ENCODE peak calls at places on chromosomes 12 and 14, in four cellular contexts. A is tibial nerve, B is body of pancreas, M is tibial artery. G is an unnamed sample.
A peak's percentile ranks its signal among the peaks of the same experiment; 100 is the strongest.

GRCh38 chr12:6273931-6274687 is 36.4 kb upstream of the PLEKHG6 start:
- DNase-seq in A (no peak), B (no peak), M (no peak), G (no peak)

GRCh38 chr14:79705126-79705894 is 506.0 kb downstream of the DIO2 start:
- DNase-seq in A (no peak), B (no peak), M (no peak), G (no peak)

GRCh38 chr12:23686095-23686494 is 263.4 kb downstream of the SOX5 start:
- DNase-seq in A (no peak), B (no peak), M (no peak), G (no peak)

GRCh38 chr12:27083861-27084271 is 1.5 kb upstream of the C12orf71 start:
- DNase-seq in A (no peak), B (no peak), M (peak; percentile 25), G (peak; percentile 59)

GRCh38 chr12:20101046-20101445 is 267.3 kb upstream of the PDE3A start:
- DNase-seq in A (no peak), B (no peak), M (peak; percentile 36), G (no peak)

GRCh38 chr12:6937481-6938352 is 5.9 kb upstream of the RNU7-1 start:
- DNase-seq in A (peak; percentile 78), B (peak; percentile 96), M (peak; percentile 90), G (peak; percentile 93)

GRCh38 chr14:77124345-77125274 is 17.0 kb downstream of the ZDHHC22 start:
- DNase-seq in A (peak; percentile 18), B (peak; percentile 48), M (no peak), G (peak; percentile 66)

GRCh38 chr12:14564336-14564959 is 3.2 kb downstream of the PLBD1 start:
- DNase-seq in A (no peak), B (no peak), M (no peak), G (no peak)

GRCh38 chr14:96417254-96417653 is 25.3 kb downstream of the AK7 start:
- DNase-seq in A (no peak), B (no peak), M (no peak), G (no peak)

GRCh38 chr12:49798248-49798647 is 30.0 kb downstream of the NCKAP5L start:
- DNase-seq in A (no peak), B (no peak), M (no peak), G (no peak)
- H3K4me3 ChIP-seq in A (no peak overlapping the region), B (no peak overlapping the region), M (no peak overlapping the region), G (no peak overlapping the region)

DNA sequence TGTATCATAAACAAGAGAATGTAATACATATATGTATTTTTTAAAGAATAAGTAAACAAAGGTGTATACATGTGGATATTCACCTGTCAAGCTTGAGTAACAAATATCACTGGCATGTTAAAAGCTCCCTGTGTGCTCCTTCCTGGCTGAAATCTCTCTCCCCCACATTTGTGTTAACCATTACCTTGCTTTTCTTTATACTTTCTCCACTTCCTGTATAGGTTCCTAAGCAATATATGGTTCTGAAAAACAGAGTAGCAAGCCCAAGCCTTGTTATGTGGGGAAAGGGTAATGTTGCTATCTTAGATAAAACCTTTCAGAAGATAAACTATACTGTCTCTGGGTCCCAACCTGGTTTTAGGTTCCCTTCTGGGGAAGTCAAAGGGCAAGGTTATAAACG is 32.3 kb upstream of the TBC1D30 start:
- DNase-seq in A (no peak), B (no peak), M (no peak), G (no peak)
- TF ChIP-seq CTCF in A (no peak), B (no peak), M (no peak), G (no peak)

DNA sequence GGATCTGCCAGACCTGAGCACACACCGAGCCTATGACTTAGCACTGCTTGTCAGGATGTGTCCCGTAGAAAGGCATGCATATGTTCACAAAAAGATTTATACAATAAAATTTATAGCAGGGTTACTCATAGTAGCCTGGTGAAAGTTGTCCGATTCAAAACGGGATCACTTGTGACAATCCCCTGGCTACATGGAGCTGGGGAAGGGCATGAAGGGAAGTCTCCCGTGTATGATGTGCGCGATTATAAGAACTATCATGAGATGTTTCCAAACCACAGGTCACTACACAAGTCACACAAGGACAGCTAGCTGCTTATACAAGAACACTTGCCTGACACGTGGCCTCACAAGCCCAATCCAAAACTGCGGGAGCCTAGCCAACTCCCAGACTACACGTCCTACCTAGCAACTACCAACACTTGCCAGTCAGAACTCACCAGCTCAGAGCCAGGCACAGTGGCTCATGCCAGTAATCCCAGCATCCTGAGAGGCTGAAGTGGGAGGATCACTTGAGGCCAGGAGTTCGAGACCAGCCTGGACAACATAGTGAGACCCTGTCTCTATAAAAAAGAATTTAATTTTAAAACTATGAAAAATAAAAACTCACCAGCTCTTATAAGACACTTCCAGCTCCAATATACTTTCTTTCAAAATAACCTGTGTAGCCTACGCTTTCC is 7.5 kb upstream of the CDCA4 start:
- DNase-seq in A (no peak), B (no peak), M (no peak), G (no peak)
- H3K27ac ChIP-seq in A (no peak overlapping the region), B (no peak overlapping the region), M (no peak overlapping the region), G (no peak overlapping the region)

GRCh38 chr12:55726911-55727310 is 1.9 kb downstream of the CD63 start:
- DNase-seq in A (no peak), B (no peak), M (no peak), G (no peak)
- H3K4me3 ChIP-seq in A (peak overlapping the region; percentile 68), B (no peak overlapping the region), M (peak overlapping the region; percentile 97), G (peak overlapping the region; percentile 86)

GRCh38 chr14:30551460-30551859 is 7.5 kb upstream of the G2E3 start:
- DNase-seq in A (no peak), B (no peak), M (no peak), G (no peak)
- TF ChIP-seq CTCF in A (no peak), B (no peak), M (no peak), G (no peak)

DNA sequence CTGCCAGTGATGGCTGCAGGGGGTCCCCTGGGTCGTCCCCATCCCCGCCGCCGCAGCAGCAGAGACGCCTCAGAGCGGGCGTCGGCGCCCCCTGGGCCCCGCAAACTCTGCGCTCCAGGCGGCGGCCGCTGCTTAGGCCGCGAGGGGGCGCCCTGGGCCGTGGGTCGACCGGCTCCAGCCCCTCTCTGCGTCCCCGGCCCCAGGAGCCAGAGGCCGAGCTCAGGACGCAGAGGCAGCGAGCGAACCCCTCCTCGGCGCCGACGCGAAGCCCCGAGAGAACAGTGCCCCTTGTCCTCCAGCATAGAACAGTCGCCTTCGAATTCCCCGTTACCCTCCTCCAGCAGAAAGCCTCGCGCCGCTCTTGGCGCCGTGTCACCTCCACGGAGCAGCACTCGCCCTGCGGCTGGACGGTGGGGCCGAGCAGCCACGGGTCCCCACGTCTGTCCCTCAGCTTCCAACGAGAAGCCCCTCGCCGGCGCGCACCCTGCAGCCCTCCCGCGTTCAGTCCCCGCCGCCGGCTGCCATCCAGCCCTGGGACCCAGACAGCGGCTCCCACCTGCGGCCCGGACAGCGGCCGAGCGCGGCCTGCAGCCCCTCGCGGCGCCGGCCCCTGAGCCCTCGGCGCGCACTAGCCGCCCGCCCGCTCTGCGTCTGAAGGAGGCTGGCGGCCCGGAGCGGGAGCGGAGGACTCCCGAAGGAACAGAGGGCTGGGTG is 106.6 kb downstream of the PRICKLE1 start:
- DNase-seq in A (peak; percentile 59), B (peak; percentile 64), M (peak; percentile 56), G (peak; percentile 37)
- H3K27ac ChIP-seq in A (peak overlapping the region; percentile 87), B (peak overlapping the region; percentile 51), M (peak overlapping the region; percentile 74), G (peak overlapping the region; percentile 68)

DNA sequence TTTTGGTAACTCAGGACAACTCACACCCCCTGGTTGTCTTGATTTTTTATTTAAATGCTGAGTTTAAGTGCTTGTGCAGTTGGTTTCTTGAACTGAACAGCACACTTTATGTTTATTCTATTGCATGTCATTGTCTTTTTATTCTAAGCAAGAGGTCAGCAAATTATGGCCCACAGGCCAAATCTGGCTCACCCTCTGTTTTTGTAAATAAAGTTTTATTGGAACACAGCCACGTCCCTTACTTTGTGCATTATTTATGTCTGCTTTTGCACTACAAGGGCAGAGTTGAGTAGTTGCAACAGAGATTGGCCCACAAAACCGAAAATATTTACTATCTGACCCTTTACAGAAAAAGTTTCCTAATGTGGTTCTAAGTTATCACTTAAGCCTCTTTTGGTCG is 52.3 kb downstream of the SUDS3 start:
- DNase-seq in A (no peak), B (no peak), M (no peak), G (no peak)
- H3K4me3 ChIP-seq in A (no peak overlapping the region), B (no peak overlapping the region), M (no peak overlapping the region), G (no peak overlapping the region)

GRCh38 chr12:123531091-123531490 is 2.4 kb downstream of the RILPL1 start:
- DNase-seq in A (no peak), B (peak; percentile 33), M (peak; percentile 43), G (peak; percentile 17)

GRCh38 chr12:123532021-123532420 is 1.5 kb downstream of the RILPL1 start:
- DNase-seq in A (no peak), B (peak; percentile 21), M (peak; percentile 41), G (no peak)

GRCh38 chr12:123532808-123533649 is 490 bp downstream of the RILPL1 start:
- DNase-seq in A (peak; percentile 22), B (peak; percentile 34), M (peak; percentile 41), G (no peak)

GRCh38 chr12:123530683-123531082 is 2.8 kb downstream of the RILPL1 start:
- DNase-seq in A (no peak), B (no peak), M (no peak), G (no peak)

GRCh38 chr12:123533672-123534643 is at the start of gene RILPL1:
- DNase-seq in A (no peak), B (peak; percentile 23), M (peak; percentile 36), G (peak; percentile 58)
- TF ChIP-seq CTCF in A (peak; percentile 69), B (peak; percentile 23), M (peak; percentile 28), G (no peak)